ENCODE peak calls at places on chromosomes 3 and 15, in four cellular contexts. P, T, U and N are unnamed samples.

GRCh38 chr3:16234281-16234680 is 30.5 kb downstream of the DPH3 start:
- DNase-seq in U (no peak), T (no peak), P (no peak), N (no peak)

GRCh38 chr15:70323111-70323851 is 225.6 kb upstream of the TLE3 start:
- DNase-seq in U (no peak), T (peak), P (no peak), N (no peak)

GRCh38 chr3:110711851-110712396 is 359.7 kb upstream of the NECTIN3 start:
- DNase-seq in P (no peak), U (no peak), T (peak), N (no peak)

GRCh38 chr3:149377408-149378111 is at the start of gene TM4SF1:
- DNase-seq in T (peak), U (no peak), P (peak), N (no peak)

GRCh38 chr3:32577174-32577573 is 6.5 kb upstream of the DYNC1LI1 start:
- DNase-seq in T (no peak), P (no peak), U (no peak), N (no peak)

GRCh38 chr3:15305366-15305844 is 27.0 kb downstream of the SH3BP5 start:
- DNase-seq in T (no peak), P (peak), U (no peak), N (no peak)

GRCh38 chr15:29124581-29125381 is 144.8 kb downstream of the NSMCE3 start:
- DNase-seq in P (peak), U (no peak), T (peak), N (no peak)

GRCh38 chr15:74847462-74847861 is 4.5 kb upstream of the ULK3 start:
- DNase-seq in P (no peak), U (no peak), T (no peak), N (no peak)

GRCh38 chr15:90617668-90618097 is 88.0 kb downstream of the CRTC3 start:
- DNase-seq in P (no peak), T (peak), U (no peak), N (no peak)

GRCh38 chr3:56980798-56981390 is 79.6 kb upstream of the SPATA12 start:
- DNase-seq in T (peak), P (peak), U (no peak), N (peak)

GRCh38 chr3:180828001-180828720 is 84.3 kb upstream of the FXR1 start:
- DNase-seq in T (no peak), P (no peak), U (no peak), N (no peak)

GRCh38 chr3:114597012-114597411 is 303.2 kb downstream of the TIGIT start:
- DNase-seq in T (no peak), P (peak), U (no peak), N (no peak)

GRCh38 chr3:134332344-134332743 is 41.9 kb downstream of the AMOTL2 start:
- DNase-seq in T (no peak), P (peak), U (no peak), N (no peak)

GRCh38 chr15:90001683-90002427 is 731 bp downstream of the ZNF710 start:
- DNase-seq in P (peak), U (no peak), T (peak), N (peak)

GRCh38 chr3:116770815-116771450 is 61.4 kb downstream of the TUSC7 start:
- DNase-seq in T (peak), P (peak), U (no peak), N (peak)

GRCh38 chr15:27990411-27991338 is 108.4 kb downstream of the OCA2 start:
- DNase-seq in T (no peak), U (no peak), P (no peak), N (no peak)

GRCh38 chr3:133570139-133570936 is 3.1 kb upstream of the CDV3 start:
- DNase-seq in P (peak), U (no peak), T (peak), N (no peak)

GRCh38 chr15:75659141-75659771 is 11.5 kb downstream of the SNX33 start:
- DNase-seq in T (no peak), P (no peak), U (no peak), N (no peak)

GRCh38 chr15:80442728-80443403 is 38.7 kb downstream of the ARNT2 start:
- DNase-seq in P (peak), T (no peak), U (no peak), N (no peak)

GRCh38 chr3:125957674-125958510 is 11.1 kb upstream of the ROPN1B start:
- DNase-seq in P (no peak), T (no peak), U (no peak), N (no peak)

GRCh38 chr3:20945892-20946291 is 759.9 kb upstream of the SGO1 start:
- DNase-seq in P (no peak), U (no peak), T (no peak), N (no peak)

GRCh38 chr3:99131876-99132275 is 230.4 kb upstream of the DCBLD2 start:
- DNase-seq in U (no peak), P (no peak), T (peak), N (no peak)

GRCh38 chr3:127172670-127173515 is 20.0 kb upstream of the PRR23E start:
- DNase-seq in P (peak), U (no peak), T (peak), N (no peak)

GRCh38 chr3:46375814-46376213 is 5.1 kb downstream of the CCR5 start:
- DNase-seq in P (no peak), T (no peak), U (no peak), N (no peak)

GRCh38 chr15:63382966-63383710 is 1.5 kb upstream of the CA12 start:
- DNase-seq in P (peak), T (peak), U (no peak), N (no peak)

GRCh38 chr3:188646592-188646991 is 492.6 kb downstream of the LPP start:
- DNase-seq in T (peak), U (no peak), P (peak), N (no peak)

GRCh38 chr15:91790826-91791225 is 62.7 kb upstream of the SLCO3A1 start:
- DNase-seq in U (no peak), T (no peak), P (peak), N (no peak)

GRCh38 chr3:111781561-111782446 is 77.3 kb upstream of the PHLDB2 start:
- DNase-seq in U (no peak), P (no peak), T (no peak), N (no peak)

GRCh38 chr15:29438714-29439076 is 169.1 kb upstream of the NSMCE3 start:
- DNase-seq in P (peak), T (no peak), U (no peak), N (no peak)

GRCh38 chr3:29071077-29071634 is 209.7 kb upstream of the RBMS3 start:
- DNase-seq in T (no peak), U (no peak), P (no peak), N (no peak)

GRCh38 chr3:183638092-183638644 is 2.7 kb downstream of the KLHL24 start:
- DNase-seq in T (no peak), P (peak), U (no peak), N (no peak)

GRCh38 chr3:183583331-183584245 is 28.1 kb upstream of the KLHL6 start:
- DNase-seq in T (no peak), U (no peak), P (no peak), N (no peak)